ENCODE peak calls at places on chromosome 16, in four cellular contexts. One of them, this sample, is unnamed.

GRCh38 chr16:74898667-74899066 is 86.3 kb downstream of the WDR59 start:
- DNase-seq in foreskin fibroblast: no peak
- DNase-seq in A673: no peak
- DNase-seq in T-helper 17 cell: no peak
- DNase-seq in this sample: no peak

GRCh38 chr16:78005881-78006280 is 16.5 kb upstream of the CLEC3A start:
- DNase-seq in foreskin fibroblast: no peak
- DNase-seq in A673: no peak
- DNase-seq in T-helper 17 cell: no peak
- DNase-seq in this sample: no peak

GRCh38 chr16:84479716-84480450 is 24.6 kb downstream of the MEAK7 start:
- DNase-seq in foreskin fibroblast: no peak
- DNase-seq in A673: no peak
- DNase-seq in T-helper 17 cell: no peak
- DNase-seq in this sample: no peak

GRCh38 chr16:50547944-50548658 is at the start of gene NKD1:
- DNase-seq in foreskin fibroblast: peak
- DNase-seq in A673: peak
- DNase-seq in T-helper 17 cell: peak
- DNase-seq in this sample: peak

GRCh38 chr16:54412777-54413455 is 126.3 kb upstream of the IRX3 start:
- DNase-seq in foreskin fibroblast: no peak
- DNase-seq in A673: no peak
- DNase-seq in T-helper 17 cell: no peak
- DNase-seq in this sample: no peak

GRCh38 chr16:67470314-67470713 is 10.6 kb downstream of the ATP6V0D1 start:
- DNase-seq in foreskin fibroblast: no peak
- DNase-seq in A673: no peak
- DNase-seq in T-helper 17 cell: no peak
- DNase-seq in this sample: peak

GRCh38 chr16:50741225-50741807 is 570 bp upstream of the CYLD start:
- DNase-seq in foreskin fibroblast: no peak
- DNase-seq in A673: no peak
- DNase-seq in T-helper 17 cell: no peak
- DNase-seq in this sample: peak

GRCh38 chr16:57260294-57260929 is 15.4 kb downstream of the ARL2BP start:
- DNase-seq in foreskin fibroblast: peak
- DNase-seq in A673: peak
- DNase-seq in T-helper 17 cell: no peak
- DNase-seq in this sample: peak

GRCh38 chr16:86151372-86151950 is 252.5 kb downstream of the IRF8 start:
- DNase-seq in foreskin fibroblast: no peak
- DNase-seq in A673: no peak
- DNase-seq in T-helper 17 cell: no peak
- DNase-seq in this sample: no peak

GRCh38 chr16:52114414-52114813 is 432.5 kb downstream of the TOX3 start:
- DNase-seq in foreskin fibroblast: no peak
- DNase-seq in A673: peak
- DNase-seq in T-helper 17 cell: no peak
- DNase-seq in this sample: no peak

GRCh38 chr16:2148714-2149629 is 547 bp downstream of the RAB26 start:
- DNase-seq in foreskin fibroblast: no peak
- DNase-seq in A673: peak
- DNase-seq in T-helper 17 cell: no peak
- DNase-seq in this sample: no peak

This sample was measured in fibroblast of gingiva.